ENCODE peak calls at places on chromosome 19, in six cellular contexts. V is transverse colon, S is bronchial epithelial cell, Y is DND-41, N is AG10803, P is nephron progenitor cell. Z is an unnamed sample.

GRCh38 chr19:16168465-16169081 is 4.8 kb downstream of the CIB3 start:
- DNase-seq in V (no peak), S (peak; percentile 36), Y (no peak), N (no peak), P (no peak), Z (no peak)

GRCh38 chr19:2627319-2627829 is 75.1 kb downstream of the GNG7 start:
- DNase-seq in V (peak; percentile 69), S (peak; percentile 98), Y (peak; percentile 77), N (peak; percentile 97), P (no peak), Z (peak; percentile 69)

GRCh38 chr19:30719189-30719990 is 347.2 kb downstream of the ZNF536 start:
- DNase-seq in V (peak; percentile 60), S (no peak), Y (no peak), N (peak; percentile 26), P (peak; percentile 59), Z (peak; percentile 38)

GRCh38 chr19:5903054-5903501 is 512 bp downstream of the NDUFA11 start:
- DNase-seq in V (no peak), S (no peak), Y (no peak), N (peak; percentile 60), P (no peak), Z (no peak)

GRCh38 chr19:11530432-11530831 is 1.5 kb upstream of the ECSIT start:
- DNase-seq in V (peak; percentile 80), S (peak; percentile 76), Y (peak; percentile 44), N (peak; percentile 59), P (peak; percentile 39), Z (peak; percentile 61)

GRCh38 chr19:2574971-2575630 is 99.2 kb downstream of the GADD45B start:
- DNase-seq in V (no peak), S (no peak), Y (no peak), N (no peak), P (no peak), Z (no peak)

GRCh38 chr19:572891-573825 is 762 bp downstream of the BSG start:
- DNase-seq in V (peak; percentile 64), S (peak; percentile 35), Y (peak; percentile 44), N (peak; percentile 52), P (peak; percentile 42), Z (peak; percentile 39)

GRCh38 chr19:16153582-16154336 is 10.3 kb downstream of the HSH2D start:
- DNase-seq in V (no peak), S (no peak), Y (peak; percentile 27), N (no peak), P (peak; percentile 20), Z (no peak)

GRCh38 chr19:9848761-9849160 is 13.6 kb downstream of the PIN1 start:
- DNase-seq in V (no peak), S (no peak), Y (no peak), N (no peak), P (peak; percentile 62), Z (no peak)

GRCh38 chr19:6499052-6499790 is 2.9 kb downstream of the TUBB4A start:
- DNase-seq in V (no peak), S (no peak), Y (no peak), N (no peak), P (no peak), Z (no peak)

GRCh38 chr19:8607386-8607785 is 3.1 kb downstream of the ADAMTS10 start:
- DNase-seq in V (no peak), S (no peak), Y (no peak), N (peak; percentile 75), P (no peak), Z (no peak)

GRCh38 chr19:8452446-8453123 is 7.8 kb downstream of the HNRNPM start:
- DNase-seq in V (no peak), S (no peak), Y (no peak), N (no peak), P (no peak), Z (no peak)

GRCh38 chr19:2634228-2634951 is 68.1 kb downstream of the GNG7 start:
- DNase-seq in V (no peak), S (no peak), Y (no peak), N (no peak), P (no peak), Z (no peak)

GRCh38 chr19:30651066-30651465 is 278.9 kb downstream of the ZNF536 start:
- DNase-seq in V (no peak), S (no peak), Y (no peak), N (no peak), P (no peak), Z (no peak)

GRCh38 chr19:15443838-15444237 is 5.9 kb downstream of the WIZ start:
- DNase-seq in V (no peak), S (no peak), Y (no peak), N (peak; percentile 16), P (no peak), Z (no peak)

GRCh38 chr19:51821921-51822716 is 27.2 kb downstream of the FPR3 start:
- DNase-seq in V (no peak), S (peak; percentile 41), Y (no peak), N (peak; percentile 53), P (no peak), Z (no peak)

GRCh38 chr19:46660008-46660517 is 919 bp downstream of the DACT3 start:
- DNase-seq in V (no peak), S (no peak), Y (no peak), N (no peak), P (peak; percentile 65), Z (no peak)

GRCh38 chr19:44796701-44797115 is 12.2 kb upstream of the BCAM start:
- DNase-seq in V (no peak), S (no peak), Y (peak; percentile 23), N (no peak), P (no peak), Z (no peak)

GRCh38 chr19:38079926-38080380 is 144.1 kb downstream of the DPF1 start:
- DNase-seq in V (no peak), S (peak; percentile 73), Y (no peak), N (peak; percentile 89), P (no peak), Z (peak; percentile 57)

GRCh38 chr19:13102666-13103584 is at the start of gene LYL1:
- DNase-seq in V (peak; percentile 76), S (no peak), Y (no peak), N (no peak), P (peak; percentile 66), Z (peak; percentile 24)

GRCh38 chr19:38693380-38694223 is 46.2 kb downstream of the ACTN4 start:
- DNase-seq in V (peak; percentile 51), S (peak; percentile 84), Y (peak; percentile 27), N (peak; percentile 75), P (peak; percentile 55), Z (peak; percentile 97)

GRCh38 chr19:49132974-49133609 is 13.7 kb downstream of the PPFIA3 start:
- DNase-seq in V (peak; percentile 58), S (no peak), Y (no peak), N (no peak), P (no peak), Z (no peak)

GRCh38 chr19:16036397-16036925 is 39.8 kb upstream of the TPM4 start:
- DNase-seq in V (no peak), S (no peak), Y (no peak), N (no peak), P (no peak), Z (no peak)

GRCh38 chr19:49387936-49388372 is at the start of gene KASH5:
- DNase-seq in V (peak; percentile 78), S (peak; percentile 31), Y (no peak), N (peak; percentile 53), P (no peak), Z (no peak)

GRCh38 chr19:40026597-40026970 is 29.4 kb downstream of the ZNF780B start:
- DNase-seq in V (no peak), S (no peak), Y (no peak), N (no peak), P (no peak), Z (no peak)

GRCh38 chr19:18107235-18108083 is 9.9 kb downstream of the MAST3 start:
- DNase-seq in V (no peak), S (peak; percentile 75), Y (no peak), N (no peak), P (no peak), Z (no peak)

GRCh38 chr19:18109363-18109730 is 11.8 kb downstream of the MAST3 start:
- DNase-seq in V (peak; percentile 54), S (no peak), Y (no peak), N (no peak), P (no peak), Z (no peak)

GRCh38 chr19:18108897-18109296 is 11.3 kb downstream of the MAST3 start:
- DNase-seq in V (peak; percentile 60), S (no peak), Y (no peak), N (no peak), P (no peak), Z (no peak)

GRCh38 chr19:18110833-18111232 is 13.3 kb downstream of the MAST3 start:
- DNase-seq in V (peak; percentile 80), S (no peak), Y (no peak), N (no peak), P (no peak), Z (no peak)

GRCh38 chr19:18109731-18110671 is 12.4 kb downstream of the MAST3 start:
- DNase-seq in V (peak; percentile 77), S (no peak), Y (peak; percentile 42), N (no peak), P (peak; percentile 73), Z (peak; percentile 40)
- TF ChIP-seq CTCF in V (no peak), S (no peak), Y (no peak), N (no peak), P (no peak), Z (no peak)

GRCh38 chr19:18173572-18174294 is at the start of gene IFI30:
- DNase-seq in V (peak; percentile 88), S (no peak), Y (peak; percentile 67), N (no peak), P (peak; percentile 64), Z (peak; percentile 71)

GRCh38 chr19:18172331-18173053 is 1.1 kb upstream of the IFI30 start:
- DNase-seq in V (no peak), S (no peak), Y (no peak), N (no peak), P (no peak), Z (no peak)

GRCh38 chr19:18176367-18177310 is 3.0 kb downstream of the IFI30 start:
- DNase-seq in V (no peak), S (no peak), Y (no peak), N (no peak), P (no peak), Z (no peak)

GRCh38 chr19:18173054-18173571 is 500 bp upstream of the IFI30 start:
- DNase-seq in V (peak; percentile 57), S (no peak), Y (no peak), N (no peak), P (no peak), Z (no peak)

GRCh38 chr19:18174983-18175382 is 1.4 kb downstream of the IFI30 start:
- DNase-seq in V (no peak), S (no peak), Y (no peak), N (no peak), P (no peak), Z (no peak)
- TF ChIP-seq CTCF in V (no peak), S (no peak), Y (no peak), N (no peak), P (no peak), Z (no peak)

DNA sequence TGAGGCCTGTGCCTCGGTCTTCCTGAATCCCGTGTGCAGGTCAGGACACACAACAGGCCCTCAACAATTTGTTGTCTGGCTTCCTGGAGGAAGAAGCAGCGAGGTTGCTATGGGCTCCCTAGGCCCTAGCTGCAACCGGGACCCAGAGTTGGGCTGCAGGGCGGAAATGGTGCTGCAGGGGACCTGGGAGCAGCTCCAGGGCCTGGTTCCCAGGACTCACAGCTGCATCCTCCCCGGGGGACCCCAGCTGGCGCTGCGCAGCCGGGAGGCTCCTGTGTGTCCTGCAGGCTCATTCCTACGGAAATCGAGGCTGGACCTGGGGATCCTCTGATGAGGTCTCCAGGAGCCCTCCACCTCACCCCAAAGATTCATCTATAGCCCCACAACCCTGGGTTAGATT is 986 bp upstream of the TNFAIP8L1 start:
- DNase-seq in V (no peak), S (no peak), Y (no peak), N (no peak), P (no peak), Z (no peak)
- TF ChIP-seq CTCF in V (no peak), S (no peak), Y (no peak), N (no peak), P (no peak), Z (no peak)

GRCh38 chr19:41376241-41376997 is at the start of gene TMEM91:
- DNase-seq in V (peak; percentile 35), S (peak; percentile 46), Y (no peak), N (no peak), P (peak; percentile 81), Z (peak; percentile 47)
- TF ChIP-seq CTCF in V (no peak), S (no peak), Y (no peak), N (no peak), P (no peak), Z (no peak)

Z was measured in Calu3.